ENCODE peak calls at places on chromosomes 1 and 21, in five cellular contexts. E is GM13977; I is activated CD4-positive, CD25-positive, alpha-beta regulatory T cell treated with anti-CD3 and anti-CD28 coated beads, Interleukin-2, amount 50 U/mL, for 72 hours; Q is endothelial cell of umbilical vein; G is cardiac muscle cell. J is an unnamed sample.

GRCh38 chr1:176811896-176812295 is 348.9 kb downstream of the PAPPA2 start:
- DNase-seq in E (no peak), I (no peak), Q (no peak), G (no peak), J (no peak)

GRCh38 chr1:91777196-91777595 is 108.8 kb downstream of the TGFBR3 start:
- DNase-seq in E (no peak), I (no peak), Q (no peak), G (no peak), J (no peak)

GRCh38 chr1:26364956-26365355 is 7.6 kb downstream of the ZNF683 start:
- DNase-seq in E (no peak), I (no peak), Q (no peak), G (no peak), J (no peak)

GRCh38 chr1:96863449-96863848 is 141.9 kb downstream of the PTBP2 start:
- DNase-seq in E (no peak), I (no peak), Q (no peak), G (peak; percentile 28), J (no peak)

GRCh38 chr1:38525343-38525948 is 334.1 kb downstream of the RRAGC start:
- DNase-seq in E (no peak), I (no peak), Q (no peak), G (no peak), J (no peak)

GRCh38 chr1:224852901-224853568 is 76.4 kb upstream of the DNAH14 start:
- DNase-seq in E (peak; percentile 25), I (no peak), Q (peak; percentile 72), G (peak; percentile 76), J (no peak)

GRCh38 chr1:200962631-200963030 is 60.9 kb downstream of the KIF21B start:
- DNase-seq in E (no peak), I (no peak), Q (no peak), G (no peak), J (no peak)

GRCh38 chr1:19376428-19377372 is 64.6 kb downstream of the SLC66A1 start:
- DNase-seq in E (no peak), I (no peak), Q (no peak), G (no peak), J (no peak)

GRCh38 chr1:44436401-44437394 is 31.6 kb downstream of the RNF220 start:
- DNase-seq in E (no peak), I (no peak), Q (no peak), G (peak; percentile 12), J (no peak)

GRCh38 chr1:19345391-19345790 is 33.3 kb downstream of the SLC66A1 start:
- DNase-seq in E (no peak), I (no peak), Q (no peak), G (no peak), J (no peak)

GRCh38 chr1:248045209-248045608 is 1.4 kb upstream of the OR2L3 start:
- DNase-seq in E (no peak), I (no peak), Q (no peak), G (no peak), J (no peak)

GRCh38 chr1:167924102-167924501 is 10.2 kb upstream of the ADCY10 start:
- DNase-seq in E (no peak), I (no peak), Q (no peak), G (no peak), J (no peak)

GRCh38 chr1:237166593-237167077 is 124.7 kb downstream of the RYR2 start:
- DNase-seq in E (no peak), I (no peak), Q (peak; percentile 3), G (no peak), J (no peak)

GRCh38 chr1:2290171-2290578 is 62.1 kb downstream of the SKI start:
- DNase-seq in E (no peak), I (no peak), Q (no peak), G (no peak), J (no peak)

GRCh38 chr1:27133158-27133557 is 21.8 kb downstream of the SLC9A1 start:
- DNase-seq in E (no peak), I (no peak), Q (no peak), G (no peak), J (no peak)

GRCh38 chr1:55700359-55701130 is 485.4 kb upstream of the USP24 start:
- DNase-seq in E (no peak), I (no peak), Q (no peak), G (peak; percentile 40), J (no peak)

GRCh38 chr1:8120693-8121260 is 94.7 kb upstream of the ERRFI1 start:
- DNase-seq in E (no peak), I (no peak), Q (peak; percentile 93), G (peak; percentile 82), J (no peak)

GRCh38 chr1:109787211-109787844 is 23.6 kb upstream of the EPS8L3 start:
- DNase-seq in E (no peak), I (peak; percentile 18), Q (no peak), G (no peak), J (peak; percentile 16)

GRCh38 chr21:43767980-43768867 is 7.9 kb downstream of the CSTB start:
- DNase-seq in E (no peak), I (no peak), Q (peak; percentile 32), G (peak; percentile 86), J (no peak)

GRCh38 chr1:227889047-227889862 is 58.5 kb downstream of the WNT9A start:
- DNase-seq in E (no peak), I (no peak), Q (no peak), G (no peak), J (no peak)

GRCh38 chr1:16971330-16972209 is 8.8 kb downstream of the MFAP2 start:
- DNase-seq in E (no peak), I (no peak), Q (peak; percentile 41), G (no peak), J (no peak)

GRCh38 chr1:104797982-104798381 is 1048.3 kb downstream of the AMY1C start:
- DNase-seq in E (no peak), I (no peak), Q (no peak), G (no peak), J (no peak)

GRCh38 chr1:10599194-10599861 is 124.6 kb downstream of the PEX14 start:
- DNase-seq in E (no peak), I (no peak), Q (no peak), G (peak; percentile 19), J (no peak)

GRCh38 chr1:69016468-69016867 is 519.6 kb upstream of the DEPDC1 start:
- DNase-seq in E (no peak), I (no peak), Q (no peak), G (no peak), J (no peak)

GRCh38 chr1:228508253-228508652 is 21.1 kb downstream of the RNF187 start:
- DNase-seq in E (no peak), I (no peak), Q (no peak), G (no peak), J (no peak)

J was measured in CD14-positive monocyte.